ENCODE peak calls at places on chromosomes 3 and 15, in six cellular contexts. I is HepG2, X is stomach, V is sigmoid colon, Q is spleen, T is transverse colon. A is an unnamed sample. For H3K27me3, the result is how much of the 10 kb centered on the place peaks cover.

GRCh38 chr15:85485956-85486567 is 105.7 kb downstream of the AKAP13 start:
- DNase-seq in I (peak), X (peak), V (no peak), Q (no peak), T (peak), A (peak)

GRCh38 chr15:88247914-88248313 is 8.6 kb downstream of the NTRK3 start:
- DNase-seq in I (no peak), X (no peak), V (no peak), Q (no peak), T (no peak), A (no peak)

GRCh38 chr3:143037867-143038266 is 36.5 kb downstream of the U2SURP start:
- DNase-seq in I (no peak), X (no peak), V (no peak), Q (no peak), T (no peak), A (no peak)

GRCh38 chr3:79846148-79846933 is 78.5 kb upstream of the ROBO1 start:
- DNase-seq in I (peak), X (no peak), V (no peak), Q (no peak), T (no peak), A (no peak)

GRCh38 chr3:128082545-128082944 is 30.3 kb downstream of the SEC61A1 start:
- DNase-seq in I (no peak), X (no peak), V (no peak), Q (no peak), T (no peak), A (no peak)

GRCh38 chr3:190183121-190183520 is 62.4 kb upstream of the P3H2 start:
- DNase-seq in I (no peak), X (no peak), V (no peak), Q (no peak), T (no peak), A (no peak)

GRCh38 chr3:58628823-58629562 is 37.6 kb downstream of the FAM3D start:
- DNase-seq in I (peak), X (no peak), V (no peak), Q (no peak), T (peak), A (no peak)

GRCh38 chr3:194736277-194736895 is 50.7 kb downstream of the FAM43A start:
- DNase-seq in I (no peak), X (no peak), V (no peak), Q (no peak), T (no peak), A (no peak)

GRCh38 chr15:69472575-69472974 is 20.0 kb downstream of the RPLP1 start:
- DNase-seq in I (no peak), X (no peak), V (no peak), Q (no peak), T (no peak), A (no peak)

GRCh38 chr3:37730383-37730782 is 131.3 kb upstream of the CTDSPL start:
- DNase-seq in I (peak), X (no peak), V (no peak), Q (no peak), T (no peak), A (no peak)

GRCh38 chr3:143970773-143971366 is 753 bp upstream of the DIPK2A start:
- DNase-seq in I (no peak), X (peak), V (peak), Q (peak), T (peak), A (peak)

GRCh38 chr15:67859331-67859946 is 19.6 kb upstream of the RNU6-1 start:
- DNase-seq in I (no peak), X (no peak), V (no peak), Q (no peak), T (no peak), A (no peak)

GRCh38 chr15:88518903-88519302 is 27.6 kb downstream of the DET1 start:
- DNase-seq in I (no peak), X (no peak), V (no peak), Q (no peak), T (no peak), A (no peak)

GRCh38 chr15:82543155-82543554 is 2.9 kb upstream of the RPS17 start:
- DNase-seq in I (no peak), X (no peak), V (no peak), Q (no peak), T (no peak), A (no peak)

GRCh38 chr3:9422712-9423424 is 25.5 kb downstream of the SETD5 start:
- DNase-seq in I (peak), X (peak), V (peak), Q (no peak), T (peak), A (peak)

GRCh38 chr3:186418601-186419238 is 56.7 kb upstream of the DGKG start:
- DNase-seq in I (no peak), X (no peak), V (no peak), Q (no peak), T (no peak), A (no peak)

GRCh38 chr3:184944221-184944620 is 132.3 kb downstream of the VPS8 start:
- DNase-seq in I (no peak), X (no peak), V (no peak), Q (no peak), T (no peak), A (no peak)

GRCh38 chr3:172209333-172210321 is 170.2 kb downstream of the FNDC3B start:
- DNase-seq in I (no peak), X (peak), V (peak), Q (peak), T (no peak), A (no peak)

GRCh38 chr15:101391981-101392566 is 97.0 kb upstream of the SNRPA1 start:
- DNase-seq in I (no peak), X (no peak), V (no peak), Q (no peak), T (no peak), A (peak)

GRCh38 chr15:41160639-41161315 is 44.7 kb upstream of the INO80 start:
- DNase-seq in I (no peak), X (no peak), V (no peak), Q (no peak), T (no peak), A (peak)

GRCh38 chr3:69090021-69090420 is 5.3 kb downstream of the ARL6IP5 start:
- DNase-seq in I (no peak), X (no peak), V (no peak), Q (no peak), T (no peak), A (no peak)

GRCh38 chr3:159620281-159620680 is 368.4 kb upstream of the IL12A start:
- DNase-seq in I (no peak), X (no peak), V (no peak), Q (no peak), T (no peak), A (no peak)

GRCh38 chr3:126035362-126036050 is 48.4 kb downstream of the SLC41A3 start:
- DNase-seq in I (no peak), X (no peak), V (peak), Q (no peak), T (no peak), A (no peak)

GRCh38 chr15:91298101-91298500 is 198.0 kb downstream of the SV2B start:
- DNase-seq in I (no peak), X (no peak), V (no peak), Q (no peak), T (no peak), A (no peak)

GRCh38 chr3:119681279-119681678 is 4.1 kb upstream of the COX17 start:
- DNase-seq in I (peak), X (no peak), V (no peak), Q (no peak), T (no peak), A (no peak)

GRCh38 chr3:100756441-100756840 is 47.1 kb downstream of the TFG start:
- DNase-seq in I (no peak), X (no peak), V (no peak), Q (no peak), T (no peak), A (no peak)

GRCh38 chr15:28094732-28095521 is 4.2 kb downstream of the OCA2 start:
- DNase-seq in I (no peak), X (peak), V (peak), Q (peak), T (peak), A (peak)

GRCh38 chr3:28745436-28745835 is 396.8 kb upstream of the AZI2 start:
- DNase-seq in I (no peak), X (no peak), V (no peak), Q (no peak), T (no peak), A (no peak)

GRCh38 chr3:177574232-177574856 is 377.1 kb upstream of the TBL1XR1 start:
- DNase-seq in I (peak), X (peak), V (no peak), Q (no peak), T (peak), A (no peak)

GRCh38 chr3:107432646-107433045 is 55.4 kb downstream of the CCDC54 start:
- DNase-seq in I (no peak), X (no peak), V (no peak), Q (no peak), T (no peak), A (peak)

GRCh38 chr3:113698891-113699465 is 2.5 kb upstream of the USF3 start:
- DNase-seq in I (no peak), X (no peak), V (no peak), Q (peak), T (peak), A (peak)
- TF ChIP-seq POLR2AphosphoS5 in I (no peak), X (no peak), V (no peak), Q (peak), T (no peak), A (no peak)

DNA sequence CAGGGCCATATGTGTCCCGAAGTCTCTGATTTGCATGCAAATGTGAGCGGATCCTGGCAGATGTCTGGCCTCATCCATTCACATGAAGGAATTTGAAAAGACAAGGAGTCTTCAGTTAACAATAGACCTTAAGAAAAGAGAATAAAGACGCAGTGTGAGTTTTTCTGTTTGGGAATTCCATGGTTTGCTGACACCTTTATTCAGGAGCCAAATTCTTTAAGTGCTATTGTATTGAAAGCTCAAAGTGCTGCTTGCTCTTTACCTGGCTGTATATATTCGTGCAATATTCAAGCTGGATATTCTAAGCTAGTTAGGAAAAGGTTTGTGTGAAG is 2.2 kb downstream of the LRRN1 start:
- DNase-seq in I (no peak), X (no peak), V (no peak), Q (no peak), T (no peak), A (no peak)
- TF ChIP-seq POLR2A in I (no peak), X (no peak), V (no peak), Q (no peak), T (no peak), A (no peak)

GRCh38 chr3:64443553-64444331 is 218.5 kb upstream of the PRICKLE2 start:
- DNase-seq in I (no peak), X (no peak), V (no peak), Q (no peak), T (no peak), A (no peak)

GRCh38 chr3:64445318-64446300 is 220.3 kb upstream of the PRICKLE2 start:
- DNase-seq in I (no peak), X (peak), V (no peak), Q (no peak), T (peak), A (peak)

GRCh38 chr3:64441861-64442260 is 216.6 kb upstream of the PRICKLE2 start:
- DNase-seq in I (no peak), X (peak), V (no peak), Q (no peak), T (no peak), A (peak)

GRCh38 chr3:64449026-64449425 is 223.8 kb upstream of the PRICKLE2 start:
- DNase-seq in I (no peak), X (no peak), V (no peak), Q (no peak), T (no peak), A (no peak)

GRCh38 chr3:64444619-64445317 is 219.5 kb upstream of the PRICKLE2 start:
- DNase-seq in I (no peak), X (no peak), V (no peak), Q (no peak), T (no peak), A (peak)
- H3K27me3 ChIP-seq in I (under half), X (under half), V (half or more), Q (half or more), T (under half), A (under half)

GRCh38 chr3:18946524-18946923 is 201.8 kb upstream of the KCNH8 start:
- DNase-seq in I (peak), X (no peak), V (no peak), Q (no peak), T (no peak), A (no peak)
- TF ChIP-seq POLR2AphosphoS5 in I (no peak), X (no peak), V (no peak), Q (no peak), T (no peak), A (no peak)

GRCh38 chr3:102361013-102361412 is 73.8 kb upstream of the ZPLD1 start:
- DNase-seq in I (no peak), X (no peak), V (no peak), Q (no peak), T (no peak), A (no peak)
- TF ChIP-seq POLR2A in I (no peak), X (no peak), V (no peak), Q (no peak), T (no peak), A (no peak)

A was measured in upper lobe of left lung.